ENCODE peak calls at places on chromosomes 2 and 18, in six cellular contexts. X is CD8-positive, alpha-beta T cell; Y is breast epithelium; D is activated T-cell treated with anti-CD3 and anti-CD28 coated beads for 1 hour; Z is body of pancreas; R is left ventricle myocardium inferior. S is an unnamed sample.
A peak's percentile ranks its signal among the peaks of the same experiment; 100 is the strongest.

GRCh38 chr2:10610213-10610892 is 79.4 kb downstream of the NOL10 start:
- DNase-seq in Y (no peak), X (no peak), Z (no peak), D (no peak), R (no peak), S (no peak)

GRCh38 chr18:25231327-25231691 is 120.7 kb downstream of the ZNF521 start:
- DNase-seq in Y (peak; percentile 49), D (no peak), Z (no peak), R (no peak), X (no peak), S (peak; percentile 52)

GRCh38 chr2:189633392-189633811 is 27.9 kb upstream of the ASNSD1 start:
- DNase-seq in Z (no peak), R (no peak), X (no peak), D (no peak), Y (no peak), S (no peak)

GRCh38 chr2:20855456-20855855 is 32.6 kb upstream of the LDAH start:
- DNase-seq in R (no peak), D (no peak), Y (no peak), Z (no peak), X (no peak), S (no peak)

GRCh38 chr18:31957728-31958127 is 14.8 kb upstream of the TRAPPC8 start:
- DNase-seq in X (no peak), R (no peak), D (no peak), Y (no peak), Z (no peak), S (no peak)

GRCh38 chr2:160014227-160014626 is 48.2 kb downstream of the PLA2R1 start:
- DNase-seq in R (no peak), Y (no peak), D (no peak), Z (no peak), X (no peak), S (no peak)

GRCh38 chr2:201517094-201517493 is 65.6 kb downstream of the STRADB start:
- DNase-seq in Y (no peak), R (no peak), D (no peak), Z (no peak), X (no peak), S (no peak)

GRCh38 chr2:99421469-99421868 is 68.3 kb downstream of the REV1 start:
- DNase-seq in Y (no peak), R (no peak), Z (no peak), D (no peak), X (no peak), S (no peak)

GRCh38 chr2:55518846-55519167 is 711 bp upstream of the CFAP36 start:
- DNase-seq in X (no peak), D (no peak), Y (no peak), R (no peak), Z (no peak), S (peak; percentile 45)

GRCh38 chr2:45696708-45697107 is 45.2 kb downstream of the PRKCE start:
- DNase-seq in D (no peak), Z (no peak), X (no peak), R (no peak), Y (no peak), S (no peak)

GRCh38 chr18:61587865-61588264 is 254.6 kb downstream of the CDH20 start:
- DNase-seq in Z (no peak), R (no peak), Y (no peak), D (no peak), X (no peak), S (no peak)

GRCh38 chr2:163345795-163346573 is 389.8 kb downstream of the FIGN start:
- DNase-seq in X (no peak), R (no peak), Z (no peak), D (no peak), Y (no peak), S (peak; percentile 73)

GRCh38 chr2:152647417-152648010 is 69.7 kb downstream of the PRPF40A start:
- DNase-seq in D (no peak), Y (peak; percentile 48), Z (peak; percentile 82), R (peak; percentile 63), X (no peak), S (peak; percentile 9)

GRCh38 chr2:20184067-20184938 is 40.6 kb downstream of the SDC1 start:
- DNase-seq in X (no peak), Y (no peak), R (peak; percentile 10), D (no peak), Z (peak; percentile 58), S (no peak)

GRCh38 chr2:121608967-121609366 is 40.3 kb downstream of the CLASP1 start:
- DNase-seq in R (no peak), D (no peak), X (no peak), Z (no peak), Y (no peak), S (no peak)

GRCh38 chr2:9554841-9555337 is 741 bp downstream of the ADAM17 start:
- DNase-seq in Y (peak; percentile 74), Z (peak; percentile 27), D (no peak), R (no peak), X (peak; percentile 3), S (peak; percentile 62)